ENCODE peak calls at places on chromosomes 4 and X, in eight cellular contexts. C, Z, L, H, R, D, N and V are unnamed samples.

GRCh38 chrX:17525266-17525665 is 150.3 kb downstream of the NHS start:
- DNase-seq in C (no peak), Z (no peak), L (no peak), H (peak), R (no peak), D (no peak), N (no peak), V (no peak)

GRCh38 chrX:10800776-10801175 is 180.4 kb upstream of the MID1 start:
- DNase-seq in C (no peak), Z (no peak), L (no peak), H (no peak), R (no peak), D (no peak), N (no peak), V (no peak)

GRCh38 chrX:30530591-30530990 is 47.0 kb downstream of the TASL start:
- DNase-seq in C (no peak), Z (no peak), L (no peak), H (peak), R (no peak), D (peak), N (no peak), V (no peak)

GRCh38 chrX:111098874-111099273 is 2.9 kb downstream of the PAK3 start:
- DNase-seq in C (peak), Z (peak), L (peak), H (no peak), R (no peak), D (no peak), N (peak), V (peak)

GRCh38 chr4:158657291-158657690 is 14.4 kb downstream of the C4orf46 start:
- DNase-seq in C (no peak), Z (no peak), L (peak), H (no peak), R (no peak), D (no peak), N (peak), V (no peak)

GRCh38 chr4:37685726-37686372 is 327 bp downstream of the RELL1 start:
- DNase-seq in C (peak), Z (no peak), L (no peak), H (peak), R (no peak), D (peak), N (peak), V (peak)

GRCh38 chr4:38804654-38805295 is at the start of gene TLR1:
- DNase-seq in C (no peak), Z (no peak), L (no peak), H (peak), R (peak), D (peak), N (no peak), V (no peak)

GRCh38 chr4:24973471-24974251 is 57.1 kb downstream of the LGI2 start:
- DNase-seq in C (peak), Z (no peak), L (peak), H (peak), R (no peak), D (no peak), N (peak), V (no peak)

GRCh38 chr4:76950052-76950845 is 697 bp downstream of the SEPTIN11 start:
- DNase-seq in C (peak), Z (peak), L (peak), H (peak), R (no peak), D (no peak), N (peak), V (peak)

GRCh38 chr4:108991929-108992328 is 229.1 kb upstream of the ETNPPL start:
- DNase-seq in C (no peak), Z (no peak), L (no peak), H (peak), R (peak), D (peak), N (no peak), V (no peak)

GRCh38 chr4:576991-577498 is 950 bp upstream of the TMEM271 start:
- DNase-seq in C (no peak), Z (no peak), L (peak), H (no peak), R (no peak), D (no peak), N (no peak), V (peak)

GRCh38 chr4:138967313-138967712 is 48.3 kb upstream of the NOCT start:
- DNase-seq in C (no peak), Z (no peak), L (no peak), H (no peak), R (no peak), D (no peak), N (no peak), V (peak)

GRCh38 chr4:117326091-117326490 is 240.7 kb upstream of the TRAM1L1 start:
- DNase-seq in C (no peak), Z (no peak), L (no peak), H (no peak), R (no peak), D (no peak), N (no peak), V (no peak)

GRCh38 chr4:119695216-119695615 is 66.6 kb upstream of the PDE5A start:
- DNase-seq in C (no peak), Z (no peak), L (no peak), H (no peak), R (no peak), D (no peak), N (no peak), V (no peak)

GRCh38 chrX:139327355-139327754 is 203.2 kb upstream of the F9 start:
- DNase-seq in C (no peak), Z (no peak), L (no peak), H (no peak), R (no peak), D (no peak), N (no peak), V (no peak)

GRCh38 chr4:154376461-154376860 is 115.1 kb downstream of the DCHS2 start:
- DNase-seq in C (no peak), Z (no peak), L (no peak), H (no peak), R (no peak), D (no peak), N (no peak), V (no peak)
- TF ChIP-seq CTCF in C (no peak), Z (no peak), L (no peak), H (no peak), R (no peak), D (no peak), N (no peak), V (no peak)

GRCh38 chr4:5622596-5622995 is 85.8 kb downstream of the EVC2 start:
- DNase-seq in C (no peak), Z (no peak), L (peak), H (no peak), R (no peak), D (no peak), N (no peak), V (no peak)
- TF ChIP-seq CTCF in C (no peak), Z (no peak), L (no peak), H (no peak), R (no peak), D (no peak), N (no peak), V (no peak)

GRCh38 chr4:13436962-13437361 is 47.2 kb downstream of the RAB28 start:
- DNase-seq in C (no peak), Z (no peak), L (no peak), H (no peak), R (no peak), D (no peak), N (no peak), V (no peak)

GRCh38 chr4:13427599-13428325 is 56.4 kb downstream of the RAB28 start:
- DNase-seq in C (no peak), Z (no peak), L (peak), H (peak), R (no peak), D (no peak), N (peak), V (no peak)

GRCh38 chr4:13432453-13432852 is 51.7 kb downstream of the RAB28 start:
- DNase-seq in C (no peak), Z (no peak), L (no peak), H (no peak), R (no peak), D (no peak), N (no peak), V (no peak)

GRCh38 chr4:13430834-13431568 is 53.1 kb downstream of the RAB28 start:
- DNase-seq in C (no peak), Z (no peak), L (no peak), H (no peak), R (no peak), D (no peak), N (peak), V (no peak)
- TF ChIP-seq CTCF in C (no peak), Z (no peak), L (no peak), H (peak), R (peak), D (peak), N (no peak), V (peak)

GRCh38 chr4:6782147-6782845 is at the start of gene KIAA0232:
- DNase-seq in C (peak), Z (peak), L (peak), H (peak), R (peak), D (peak), N (peak), V (peak)

GRCh38 chr4:6781561-6781960 is 966 bp upstream of the KIAA0232 start:
- DNase-seq in C (no peak), Z (no peak), L (no peak), H (no peak), R (no peak), D (no peak), N (no peak), V (no peak)

GRCh38 chr4:6785572-6785925 is 3.0 kb downstream of the KIAA0232 start:
- DNase-seq in C (no peak), Z (no peak), L (no peak), H (no peak), R (no peak), D (no peak), N (no peak), V (peak)

GRCh38 chr4:6782846-6783110 is 251 bp downstream of the KIAA0232 start:
- DNase-seq in C (no peak), Z (no peak), L (no peak), H (no peak), R (no peak), D (no peak), N (no peak), V (no peak)

DNA sequence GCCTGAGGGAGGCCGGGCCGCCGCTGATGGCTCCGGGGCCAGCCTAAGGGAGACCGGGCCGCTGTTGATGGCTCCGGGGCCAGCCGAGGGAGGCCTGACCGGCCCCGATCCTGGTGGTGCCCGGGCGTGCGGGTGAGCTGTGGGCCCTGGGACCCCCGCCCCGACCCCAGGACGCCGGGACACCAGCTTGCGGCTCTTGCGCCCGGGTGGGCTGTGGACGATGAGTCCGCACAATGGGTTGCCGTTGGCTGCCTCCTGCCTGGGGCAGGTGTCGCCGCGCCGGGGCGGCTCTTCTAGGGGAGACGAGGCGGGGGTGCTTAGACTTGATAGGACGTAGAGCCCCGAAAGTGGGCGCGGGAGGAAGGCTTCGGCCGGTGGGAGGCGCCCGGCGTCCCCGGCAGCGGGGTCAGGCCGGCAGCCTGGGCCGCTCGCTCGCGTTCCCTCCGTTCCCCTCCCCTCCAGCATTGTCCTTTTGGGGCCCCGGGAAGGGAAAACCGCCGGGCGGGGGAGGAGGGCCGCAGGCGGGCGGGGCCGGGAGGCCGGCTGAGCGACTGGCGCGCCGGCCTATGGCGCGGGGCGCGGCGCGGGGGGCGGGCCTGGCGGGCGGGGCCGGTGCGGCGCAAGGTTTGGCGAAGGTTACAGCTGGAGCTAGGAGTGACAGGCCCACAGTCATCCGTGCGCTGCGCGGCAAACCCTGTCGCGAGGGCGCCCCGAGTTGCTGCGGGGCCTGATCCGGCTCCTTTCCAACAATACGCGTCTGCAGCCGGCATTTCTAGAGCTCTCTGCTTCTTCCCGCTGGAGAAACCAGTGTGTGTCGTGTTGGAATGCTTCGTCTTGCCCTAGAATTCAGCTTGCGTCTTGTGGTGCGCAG is 819 bp downstream of the KIAA0232 start:
- DNase-seq in C (peak), Z (peak), L (peak), H (peak), R (no peak), D (peak), N (peak), V (peak)
- TF ChIP-seq CTCF in C (no peak), Z (no peak), L (no peak), H (no peak), R (no peak), D (peak), N (no peak), V (peak)

GRCh38 chr4:8391972-8392371 is 48.6 kb downstream of the ACOX3 start:
- DNase-seq in C (peak), Z (peak), L (no peak), H (peak), R (peak), D (peak), N (no peak), V (peak)

GRCh38 chr4:8394806-8395205 is 45.7 kb downstream of the ACOX3 start:
- DNase-seq in C (no peak), Z (no peak), L (no peak), H (no peak), R (no peak), D (no peak), N (peak), V (no peak)

GRCh38 chr4:8394125-8394524 is 46.4 kb downstream of the ACOX3 start:
- DNase-seq in C (peak), Z (peak), L (peak), H (peak), R (no peak), D (no peak), N (peak), V (no peak)

GRCh38 chr4:8392591-8393190 is 47.8 kb downstream of the ACOX3 start:
- DNase-seq in C (no peak), Z (no peak), L (no peak), H (no peak), R (no peak), D (no peak), N (no peak), V (no peak)

GRCh38 chr4:8393593-8394038 is 46.9 kb downstream of the ACOX3 start:
- DNase-seq in C (peak), Z (peak), L (no peak), H (peak), R (peak), D (peak), N (peak), V (no peak)
- TF ChIP-seq CTCF in C (peak), Z (no peak), L (no peak), H (peak), R (no peak), D (peak), N (no peak), V (no peak)

DNA sequence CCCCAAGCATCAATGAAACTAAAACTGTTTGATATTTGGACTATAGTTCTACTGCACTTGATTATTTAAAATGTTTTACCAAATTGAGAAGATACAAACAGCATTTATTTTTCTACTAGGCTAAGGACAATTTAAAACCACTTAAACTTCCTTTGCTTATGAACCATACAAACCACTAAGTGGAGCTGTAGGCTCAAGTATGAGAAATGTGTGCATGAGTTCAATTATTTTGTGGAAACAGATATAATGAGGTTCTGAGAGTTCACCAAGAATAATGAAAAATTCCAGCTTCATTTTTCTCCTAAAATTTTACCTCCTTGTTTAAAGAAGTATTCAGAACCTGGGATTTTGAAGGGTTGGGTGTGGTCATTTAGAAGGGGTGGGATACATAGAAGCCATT is 63.1 kb downstream of the SERPINA7 start:
- DNase-seq in C (no peak), Z (no peak), L (no peak), H (no peak), R (no peak), D (no peak), N (no peak), V (no peak)
- TF ChIP-seq CTCF in C (peak), Z (no peak), L (no peak), H (no peak), R (no peak), D (peak), N (no peak), V (no peak)

GRCh38 chrX:2652106-2652505 is 39.0 kb upstream of the CD99 start:
- DNase-seq in C (no peak), Z (no peak), L (no peak), H (no peak), R (no peak), D (no peak), N (no peak), V (no peak)
- TF ChIP-seq CTCF in C (peak), Z (no peak), L (no peak), H (peak), R (peak), D (peak), N (no peak), V (no peak)